ENCODE peak calls at places on chromosomes 13 and 19, in ten cellular contexts. X is activated naive CD4-positive, alpha-beta T cell; G is AG09309; D is activated T-helper 1 cell treated with anti-CD3 and anti-CD28 coated beads, Interleukin-12 subunit alpha, Interleukin-12 subunit beta, Interleukin-2, Interleukin-4 antibody, amounts not matched to agents 30 ng/mL and 10 ng/mL and 1 ng/mL, durations not matched to agents 14 hours and 24 hours and 36 hours; Z is ovary; H is kidney tubule cell; E is thoracic aorta; W is psoas muscle; J is putamen; L is non-pigmented ciliary epithelial cell. P is an unnamed sample.

GRCh38 chr19:47580397-47580796 is 7.4 kb upstream of the ZNF541 start:
- DNase-seq in X (no peak), G (no peak), D (no peak), Z (no peak), H (no peak), E (no peak), W (no peak), J (no peak), L (no peak), P (no peak)

GRCh38 chr13:110114351-110114750 is 192.6 kb downstream of the COL4A1 start:
- DNase-seq in X (no peak), G (no peak), D (no peak), Z (no peak), H (no peak), E (no peak), W (no peak), J (no peak), L (no peak), P (no peak)

GRCh38 chr13:35818577-35819165 is 312.5 kb downstream of the DCLK1 start:
- DNase-seq in X (no peak), G (peak; percentile 33), D (no peak), Z (no peak), H (peak; percentile 43), E (no peak), W (no peak), J (no peak), L (peak; percentile 14), P (no peak)

GRCh38 chr19:3494559-3494958 is 5.9 kb downstream of the DOHH start:
- DNase-seq in X (no peak), G (no peak), D (peak; percentile 54), Z (no peak), H (no peak), E (no peak), W (no peak), J (peak; percentile 74), L (no peak), P (no peak)

GRCh38 chr13:41006951-41007350 is 12.2 kb downstream of the ELF1 start:
- DNase-seq in X (no peak), G (no peak), D (no peak), Z (no peak), H (no peak), E (no peak), W (no peak), J (no peak), L (no peak), P (no peak)

GRCh38 chr19:38321646-38322323 is 2.1 kb downstream of the KCNK6 start:
- DNase-seq in X (no peak), G (peak; percentile 58), D (no peak), Z (peak; percentile 95), H (no peak), E (no peak), W (no peak), J (no peak), L (no peak), P (no peak)

GRCh38 chr13:88704600-88705275 is 1033.6 kb downstream of the SLITRK5 start:
- DNase-seq in X (no peak), G (no peak), D (no peak), Z (no peak), H (no peak), E (no peak), W (no peak), J (peak; percentile 42), L (no peak), P (no peak)

GRCh38 chr19:46295401-46296308 is 1.2 kb upstream of the HIF3A start:
- DNase-seq in X (no peak), G (no peak), D (no peak), Z (no peak), H (no peak), E (no peak), W (no peak), J (no peak), L (no peak), P (peak; percentile 40)

GRCh38 chr13:99080131-99080530 is 102.3 kb upstream of the DOCK9 start:
- DNase-seq in X (no peak), G (no peak), D (no peak), Z (no peak), H (no peak), E (no peak), W (no peak), J (no peak), L (no peak), P (no peak)

GRCh38 chr13:114090476-114090875 is 41.9 kb downstream of the RASA3 start:
- DNase-seq in X (no peak), G (no peak), D (no peak), Z (peak; percentile 14), H (no peak), E (no peak), W (no peak), J (no peak), L (no peak), P (no peak)

GRCh38 chr19:10863107-10863700 is 8.1 kb upstream of the CARM1 start:
- DNase-seq in X (no peak), G (no peak), D (no peak), Z (peak; percentile 53), H (peak; percentile 79), E (no peak), W (peak; percentile 33), J (no peak), L (no peak), P (no peak)

GRCh38 chr13:75587679-75588078 is 38.1 kb downstream of the UCHL3 start:
- DNase-seq in X (no peak), G (no peak), D (no peak), Z (no peak), H (peak; percentile 12), E (no peak), W (no peak), J (no peak), L (no peak), P (no peak)

GRCh38 chr13:39254606-39255005 is 216.3 kb downstream of the NHLRC3 start:
- DNase-seq in X (no peak), G (no peak), D (no peak), Z (no peak), H (no peak), E (no peak), W (no peak), J (no peak), L (no peak), P (no peak)

GRCh38 chr19:49930483-49931011 is 1.2 kb upstream of the NUP62 start:
- DNase-seq in X (no peak), G (no peak), D (no peak), Z (peak; percentile 79), H (no peak), E (no peak), W (peak; percentile 47), J (no peak), L (no peak), P (peak; percentile 36)

GRCh38 chr13:103794526-103794925 is 728.3 kb upstream of the SLC10A2 start:
- DNase-seq in X (no peak), G (no peak), D (no peak), Z (no peak), H (no peak), E (no peak), W (no peak), J (no peak), L (no peak), P (no peak)

GRCh38 chr19:54430306-54431254 is 15.3 kb downstream of the TTYH1 start:
- DNase-seq in X (no peak), G (no peak), D (peak; percentile 22), Z (peak; percentile 76), H (peak; percentile 31), E (no peak), W (no peak), J (no peak), L (no peak), P (no peak)